ENCODE peak calls at places on chromosomes 1 and 21, in six cellular contexts. One of them, this sample, is unnamed.
A peak's percentile ranks its signal among the peaks of the same experiment; 100 is the strongest.

GRCh38 chr1:202135221-202135721 is 9.3 kb downstream of the ARL8A start:
- DNase-seq in A673: peak; percentile 79
- DNase-seq in uterus: peak; percentile 61
- DNase-seq in cardiac muscle cell: peak; percentile 82
- DNase-seq in transverse colon: peak; percentile 55
- DNase-seq in K562: peak; percentile 92
- DNase-seq in this sample: peak; percentile 54

GRCh38 chr1:207823880-207824566 is 72.2 kb downstream of the CD46 start:
- DNase-seq in A673: peak; percentile 78
- DNase-seq in uterus: peak; percentile 81
- DNase-seq in cardiac muscle cell: peak; percentile 87
- DNase-seq in transverse colon: peak; percentile 84
- DNase-seq in K562: no peak
- DNase-seq in this sample: peak; percentile 78

GRCh38 chr1:65330021-65330420 is 20.7 kb downstream of the DNAJC6 start:
- DNase-seq in A673: no peak
- DNase-seq in uterus: no peak
- DNase-seq in cardiac muscle cell: no peak
- DNase-seq in transverse colon: no peak
- DNase-seq in K562: no peak
- DNase-seq in this sample: no peak

GRCh38 chr1:189616893-189617292 is 860.8 kb downstream of the BRINP3 start:
- DNase-seq in A673: peak; percentile 47
- DNase-seq in uterus: no peak
- DNase-seq in cardiac muscle cell: no peak
- DNase-seq in transverse colon: no peak
- DNase-seq in K562: no peak
- DNase-seq in this sample: no peak

GRCh38 chr1:8373547-8374270 is 55.8 kb downstream of the SLC45A1 start:
- DNase-seq in A673: peak; percentile 80
- DNase-seq in uterus: peak; percentile 74
- DNase-seq in cardiac muscle cell: peak; percentile 63
- DNase-seq in transverse colon: peak; percentile 57
- DNase-seq in K562: no peak
- DNase-seq in this sample: peak; percentile 41

GRCh38 chr21:35768187-35768586 is 292.1 kb downstream of the SETD4 start:
- DNase-seq in A673: no peak
- DNase-seq in uterus: no peak
- DNase-seq in cardiac muscle cell: no peak
- DNase-seq in transverse colon: no peak
- DNase-seq in K562: no peak
- DNase-seq in this sample: no peak

GRCh38 chr1:94096797-94097549 is 24.0 kb downstream of the ABCA4 start:
- DNase-seq in A673: peak; percentile 59
- DNase-seq in uterus: peak; percentile 53
- DNase-seq in cardiac muscle cell: no peak
- DNase-seq in transverse colon: peak; percentile 13
- DNase-seq in K562: no peak
- DNase-seq in this sample: no peak

GRCh38 chr1:17891205-17892110 is 136.3 kb downstream of the ACTL8 start:
- DNase-seq in A673: no peak
- DNase-seq in uterus: no peak
- DNase-seq in cardiac muscle cell: no peak
- DNase-seq in transverse colon: no peak
- DNase-seq in K562: no peak
- DNase-seq in this sample: no peak

GRCh38 chr1:208219659-208220282 is 24.4 kb downstream of the PLXNA2 start:
- DNase-seq in A673: no peak
- DNase-seq in uterus: peak; percentile 77
- DNase-seq in cardiac muscle cell: peak; percentile 71
- DNase-seq in transverse colon: no peak
- DNase-seq in K562: peak; percentile 96
- DNase-seq in this sample: no peak

GRCh38 chr1:53341961-53342707 is 14.3 kb upstream of the LRP8 start:
- DNase-seq in A673: no peak
- DNase-seq in uterus: no peak
- DNase-seq in cardiac muscle cell: no peak
- DNase-seq in transverse colon: no peak
- DNase-seq in K562: no peak
- DNase-seq in this sample: no peak

GRCh38 chr1:225476538-225476988 is 48.7 kb upstream of the LBR start:
- DNase-seq in A673: no peak
- DNase-seq in uterus: no peak
- DNase-seq in cardiac muscle cell: no peak
- DNase-seq in transverse colon: no peak
- DNase-seq in K562: no peak
- DNase-seq in this sample: no peak

GRCh38 chr1:223087231-223087990 is 55.6 kb downstream of the TLR5 start:
- DNase-seq in A673: no peak
- DNase-seq in uterus: no peak
- DNase-seq in cardiac muscle cell: no peak
- DNase-seq in transverse colon: no peak
- DNase-seq in K562: no peak
- DNase-seq in this sample: no peak

GRCh38 chr1:101242331-101243050 is 5.7 kb downstream of the S1PR1 start:
- DNase-seq in A673: peak; percentile 60
- DNase-seq in uterus: no peak
- DNase-seq in cardiac muscle cell: no peak
- DNase-seq in transverse colon: no peak
- DNase-seq in K562: no peak
- DNase-seq in this sample: no peak

GRCh38 chr1:107145637-107146036 is 4.8 kb downstream of the NTNG1 start:
- DNase-seq in A673: no peak
- DNase-seq in uterus: no peak
- DNase-seq in cardiac muscle cell: no peak
- DNase-seq in transverse colon: no peak
- DNase-seq in K562: no peak
- DNase-seq in this sample: no peak

GRCh38 chr1:228830954-228831481 is 95.7 kb downstream of the RHOU start:
- DNase-seq in A673: no peak
- DNase-seq in uterus: no peak
- DNase-seq in cardiac muscle cell: no peak
- DNase-seq in transverse colon: no peak
- DNase-seq in K562: no peak
- DNase-seq in this sample: peak; percentile 30

GRCh38 chr21:44444286-44444931 is 10.9 kb upstream of the LRRC3 start:
- DNase-seq in A673: no peak
- DNase-seq in uterus: no peak
- DNase-seq in cardiac muscle cell: no peak
- DNase-seq in transverse colon: no peak
- DNase-seq in K562: peak; percentile 44
- DNase-seq in this sample: no peak

GRCh38 chr1:46302091-46303037 is 1.1 kb downstream of the LRRC41 start:
- DNase-seq in A673: peak; percentile 54
- DNase-seq in uterus: peak; percentile 47
- DNase-seq in cardiac muscle cell: peak; percentile 73
- DNase-seq in transverse colon: peak; percentile 66
- DNase-seq in K562: peak; percentile 74
- DNase-seq in this sample: peak; percentile 76

GRCh38 chr21:16572032-16572431 is 842.2 kb downstream of the USP25 start:
- DNase-seq in A673: no peak
- DNase-seq in uterus: no peak
- DNase-seq in cardiac muscle cell: no peak
- DNase-seq in transverse colon: no peak
- DNase-seq in K562: no peak
- DNase-seq in this sample: no peak
- H3K4me1 ChIP-seq in A673: no peaks in the 10 kb centered on the region
- H3K4me1 ChIP-seq in uterus: no peaks in the 10 kb centered on the region
- H3K4me1 ChIP-seq in cardiac muscle cell: no peaks in the 10 kb centered on the region
- H3K4me1 ChIP-seq in transverse colon: no peaks in the 10 kb centered on the region
- H3K4me1 ChIP-seq in K562: no peaks in the 10 kb centered on the region
- H3K4me1 ChIP-seq in this sample: no peaks in the 10 kb centered on the region

GRCh38 chr1:217977943-217978342 is 307.1 kb upstream of the RRP15 start:
- DNase-seq in A673: no peak
- DNase-seq in uterus: no peak
- DNase-seq in cardiac muscle cell: no peak
- DNase-seq in transverse colon: no peak
- DNase-seq in K562: no peak
- DNase-seq in this sample: no peak

GRCh38 chr1:217981430-217981829 is 303.7 kb upstream of the RRP15 start:
- DNase-seq in A673: no peak
- DNase-seq in uterus: no peak
- DNase-seq in cardiac muscle cell: no peak
- DNase-seq in transverse colon: no peak
- DNase-seq in K562: no peak
- DNase-seq in this sample: no peak

DNA sequence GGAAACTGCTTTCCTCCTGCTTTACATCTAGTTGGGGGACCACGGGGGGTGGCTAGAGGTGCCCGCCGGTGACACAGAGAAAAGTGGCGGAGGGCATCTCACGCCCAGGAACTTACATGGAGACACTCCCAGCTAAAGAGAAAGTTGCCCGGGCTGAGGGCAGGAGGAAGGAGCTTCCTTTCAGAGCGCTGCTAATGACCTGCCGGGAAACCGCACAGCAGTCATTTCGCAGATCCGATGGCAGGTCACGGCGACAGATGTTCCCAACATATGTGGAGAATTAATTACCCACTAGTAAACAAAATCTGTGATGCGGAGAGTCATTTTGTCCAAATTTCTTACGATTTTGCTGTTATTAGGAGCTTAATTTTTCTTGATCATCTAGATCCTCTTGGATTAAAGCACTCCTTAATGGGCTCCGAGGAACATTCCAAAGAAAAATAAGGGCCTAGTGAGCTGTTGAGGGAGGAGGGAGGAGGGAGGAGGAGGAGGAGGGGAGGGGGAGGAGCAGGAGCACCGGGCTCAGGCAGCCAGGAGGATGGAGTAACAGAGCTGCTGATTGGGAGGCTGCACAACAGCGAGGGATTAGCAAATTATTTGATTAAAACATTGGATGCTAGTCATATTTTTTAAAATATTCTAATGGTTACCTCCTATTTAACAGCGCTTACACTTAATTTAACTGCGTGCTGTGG is 302.2 kb upstream of the RRP15 start:
- DNase-seq in A673: no peak
- DNase-seq in uterus: no peak
- DNase-seq in cardiac muscle cell: no peak
- DNase-seq in transverse colon: no peak
- DNase-seq in K562: no peak
- DNase-seq in this sample: peak; percentile 25
- H3K4me3 ChIP-seq in A673: no peak overlapping the region
- H3K4me3 ChIP-seq in uterus: no peak overlapping the region
- H3K4me3 ChIP-seq in cardiac muscle cell: no peak overlapping the region
- H3K4me3 ChIP-seq in transverse colon: no peak overlapping the region
- H3K4me3 ChIP-seq in K562: no peak overlapping the region
- H3K4me3 ChIP-seq in this sample: no peak overlapping the region

GRCh38 chr1:31207590-31207989 is 32.1 kb downstream of the NKAIN1 start:
- DNase-seq in A673: no peak
- DNase-seq in uterus: no peak
- DNase-seq in cardiac muscle cell: no peak
- DNase-seq in transverse colon: no peak
- DNase-seq in K562: no peak
- DNase-seq in this sample: no peak

GRCh38 chr1:31207046-31207445 is 32.6 kb downstream of the NKAIN1 start:
- DNase-seq in A673: no peak
- DNase-seq in uterus: no peak
- DNase-seq in cardiac muscle cell: no peak
- DNase-seq in transverse colon: no peak
- DNase-seq in K562: no peak
- DNase-seq in this sample: no peak

GRCh38 chr1:31203215-31203614 is 36.5 kb downstream of the NKAIN1 start:
- DNase-seq in A673: no peak
- DNase-seq in uterus: no peak
- DNase-seq in cardiac muscle cell: no peak
- DNase-seq in transverse colon: no peak
- DNase-seq in K562: no peak
- DNase-seq in this sample: no peak

GRCh38 chr1:31208361-31208945 is 31.2 kb downstream of the NKAIN1 start:
- DNase-seq in A673: no peak
- DNase-seq in uterus: no peak
- DNase-seq in cardiac muscle cell: no peak
- DNase-seq in transverse colon: no peak
- DNase-seq in K562: no peak
- DNase-seq in this sample: no peak
- TF ChIP-seq CTCF in A673: no peak
- TF ChIP-seq CTCF in uterus: no peak
- TF ChIP-seq CTCF in cardiac muscle cell: no peak
- TF ChIP-seq CTCF in transverse colon: no peak
- TF ChIP-seq CTCF in K562: no peak
- TF ChIP-seq CTCF in this sample: no peak

DNA sequence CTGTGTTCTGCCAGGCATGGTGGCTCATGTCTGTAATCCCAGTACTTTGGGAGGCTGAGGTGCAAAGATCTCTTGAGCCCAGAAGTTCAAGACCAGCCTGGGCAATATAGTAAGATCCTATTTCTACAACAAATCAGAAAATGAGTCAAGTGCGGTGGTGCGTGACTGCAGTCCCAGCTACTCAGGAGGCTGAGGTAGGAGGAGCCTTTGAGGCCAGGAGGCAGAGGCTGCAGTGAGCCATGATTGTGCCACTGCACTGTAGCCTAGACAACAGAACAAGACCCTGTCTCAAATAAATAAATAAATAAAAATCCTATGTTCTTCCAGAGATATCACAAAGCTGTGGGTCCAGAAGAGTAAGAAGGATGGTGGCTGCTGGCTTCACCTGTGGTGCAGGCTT is 22.1 kb downstream of the CDA start:
- DNase-seq in A673: no peak
- DNase-seq in uterus: no peak
- DNase-seq in cardiac muscle cell: no peak
- DNase-seq in transverse colon: no peak
- DNase-seq in K562: no peak
- DNase-seq in this sample: no peak
- H3K4me1 ChIP-seq in A673: no peaks in the 10 kb centered on the region
- H3K4me1 ChIP-seq in uterus: no peaks in the 10 kb centered on the region
- H3K4me1 ChIP-seq in cardiac muscle cell: no peaks in the 10 kb centered on the region
- H3K4me1 ChIP-seq in transverse colon: peaks cover 14% of the 10 kb centered on the region
- H3K4me1 ChIP-seq in K562: peaks cover 2% of the 10 kb centered on the region
- H3K4me1 ChIP-seq in this sample: peaks cover 17% of the 10 kb centered on the region

GRCh38 chr1:38006008-38006828 is 904 bp upstream of the FHL3 start:
- DNase-seq in A673: no peak
- DNase-seq in uterus: no peak
- DNase-seq in cardiac muscle cell: peak; percentile 78
- DNase-seq in transverse colon: no peak
- DNase-seq in K562: no peak
- DNase-seq in this sample: no peak

GRCh38 chr1:38013027-38013588 is 574 bp downstream of the UTP11 start:
- DNase-seq in A673: no peak
- DNase-seq in uterus: no peak
- DNase-seq in cardiac muscle cell: no peak
- DNase-seq in transverse colon: no peak
- DNase-seq in K562: no peak
- DNase-seq in this sample: no peak

GRCh38 chr1:38009088-38009840 is 3.3 kb upstream of the UTP11 start:
- DNase-seq in A673: peak; percentile 81
- DNase-seq in uterus: no peak
- DNase-seq in cardiac muscle cell: peak; percentile 36
- DNase-seq in transverse colon: no peak
- DNase-seq in K562: peak; percentile 62
- DNase-seq in this sample: no peak

GRCh38 chr1:38014171-38014570 is 1.6 kb downstream of the UTP11 start:
- DNase-seq in A673: no peak
- DNase-seq in uterus: no peak
- DNase-seq in cardiac muscle cell: no peak
- DNase-seq in transverse colon: no peak
- DNase-seq in K562: no peak
- DNase-seq in this sample: no peak

GRCh38 chr1:38009841-38010180 is 2.7 kb upstream of the UTP11 start:
- DNase-seq in A673: no peak
- DNase-seq in uterus: no peak
- DNase-seq in cardiac muscle cell: no peak
- DNase-seq in transverse colon: no peak
- DNase-seq in K562: no peak
- DNase-seq in this sample: no peak
- H3K4me3 ChIP-seq in A673: no peak overlapping the region
- H3K4me3 ChIP-seq in uterus: no peak overlapping the region
- H3K4me3 ChIP-seq in cardiac muscle cell: no peak overlapping the region
- H3K4me3 ChIP-seq in transverse colon: no peak overlapping the region
- H3K4me3 ChIP-seq in K562: no peak overlapping the region
- H3K4me3 ChIP-seq in this sample: no peak overlapping the region